ENCODE peak calls at places on chromosome 18, in six cellular contexts. J is HL-60, C is brain microvascular endothelial cell, X is cardiac fibroblast, H is upper lobe of right lung, T is body of pancreas. Y is an unnamed sample.

GRCh38 chr18:48949051-48949605 is 1.6 kb downstream of the SMAD7 start:
- DNase-seq in J (peak; percentile 62), C (no peak), X (no peak), H (peak; percentile 85), T (peak; percentile 46), Y (no peak)

GRCh38 chr18:12904012-12904516 is 20.0 kb upstream of the PTPN2 start:
- DNase-seq in J (no peak), C (no peak), X (peak; percentile 68), H (no peak), T (no peak), Y (no peak)

GRCh38 chr18:69000366-69000765 is 202.5 kb downstream of the CCDC102B start:
- DNase-seq in J (no peak), C (peak; percentile 40), X (peak; percentile 28), H (no peak), T (no peak), Y (no peak)

GRCh38 chr18:49467019-49467563 is 6.6 kb upstream of the DYM start:
- DNase-seq in J (no peak), C (no peak), X (no peak), H (no peak), T (no peak), Y (no peak)

GRCh38 chr18:3596324-3597158 is 146.6 kb downstream of the TGIF1 start:
- DNase-seq in J (peak; percentile 82), C (peak; percentile 30), X (peak; percentile 48), H (peak; percentile 72), T (peak; percentile 47), Y (no peak)

GRCh38 chr18:23156134-23156533 is 20.8 kb downstream of the CABLES1 start:
- DNase-seq in J (no peak), C (no peak), X (no peak), H (no peak), T (no peak), Y (no peak)

GRCh38 chr18:31243740-31244512 is 74.0 kb upstream of the DSG1 start:
- DNase-seq in J (no peak), C (no peak), X (no peak), H (no peak), T (no peak), Y (no peak)

GRCh38 chr18:50653402-50654093 is 93.7 kb downstream of the MAPK4 start:
- DNase-seq in J (no peak), C (no peak), X (no peak), H (no peak), T (no peak), Y (no peak)

GRCh38 chr18:12769644-12770440 is 67.0 kb downstream of the PSMG2 start:
- DNase-seq in J (no peak), C (peak; percentile 40), X (no peak), H (no peak), T (no peak), Y (no peak)

GRCh38 chr18:59898609-59899297 is 1.0 kb upstream of the PMAIP1 start:
- DNase-seq in J (no peak), C (no peak), X (no peak), H (no peak), T (no peak), Y (no peak)

GRCh38 chr18:8045890-8046289 is 478.8 kb downstream of the PTPRM start:
- DNase-seq in J (no peak), C (no peak), X (no peak), H (no peak), T (no peak), Y (no peak)

GRCh38 chr18:24246143-24246542 is 107.3 kb downstream of the CABYR start:
- DNase-seq in J (no peak), C (no peak), X (no peak), H (no peak), T (no peak), Y (no peak)

GRCh38 chr18:37362158-37362890 is 203.3 kb downstream of the CELF4 start:
- DNase-seq in J (no peak), C (no peak), X (no peak), H (no peak), T (no peak), Y (no peak)

GRCh38 chr18:38698108-38698507 is 1132.5 kb upstream of the CELF4 start:
- DNase-seq in J (no peak), C (no peak), X (no peak), H (no peak), T (no peak), Y (no peak)

GRCh38 chr18:39773656-39774055 is 2181.4 kb upstream of the PIK3C3 start:
- DNase-seq in J (no peak), C (no peak), X (no peak), H (no peak), T (no peak), Y (no peak)

GRCh38 chr18:59907172-59907571 is 7.4 kb downstream of the PMAIP1 start:
- DNase-seq in J (no peak), C (no peak), X (no peak), H (no peak), T (no peak), Y (no peak)

GRCh38 chr18:10140461-10140911 is 226.7 kb downstream of the VAPA start:
- DNase-seq in J (peak; percentile 27), C (no peak), X (peak; percentile 24), H (no peak), T (no peak), Y (no peak)

GRCh38 chr18:29969876-29970275 is 1072.7 kb downstream of the DSC3 start:
- DNase-seq in J (no peak), C (no peak), X (no peak), H (no peak), T (no peak), Y (no peak)

GRCh38 chr18:48674198-48674721 is 135.4 kb downstream of the CTIF start:
- DNase-seq in J (no peak), C (peak; percentile 35), X (peak; percentile 63), H (peak; percentile 34), T (no peak), Y (no peak)

GRCh38 chr18:60446821-60447220 is 74.2 kb upstream of the MC4R start:
- DNase-seq in J (no peak), C (peak; percentile 40), X (no peak), H (no peak), T (no peak), Y (no peak)

GRCh38 chr18:39647627-39648502 is 2082.3 kb upstream of the CELF4 start:
- DNase-seq in J (no peak), C (peak; percentile 89), X (peak; percentile 92), H (no peak), T (no peak), Y (peak; percentile 89)

GRCh38 chr18:48893559-48894265 is 57.1 kb downstream of the SMAD7 start:
- DNase-seq in J (no peak), C (no peak), X (no peak), H (peak; percentile 66), T (no peak), Y (no peak)

GRCh38 chr18:50161806-50162205 is 33.1 kb downstream of the MYO5B start:
- DNase-seq in J (no peak), C (no peak), X (no peak), H (no peak), T (no peak), Y (no peak)

GRCh38 chr18:8365528-8365927 is 243.7 kb upstream of the RAB12 start:
- DNase-seq in J (no peak), C (no peak), X (no peak), H (no peak), T (no peak), Y (no peak)

GRCh38 chr18:79367480-79367879 is 28.2 kb upstream of the NFATC1 start:
- DNase-seq in J (no peak), C (no peak), X (no peak), H (no peak), T (no peak), Y (no peak)

DNA sequence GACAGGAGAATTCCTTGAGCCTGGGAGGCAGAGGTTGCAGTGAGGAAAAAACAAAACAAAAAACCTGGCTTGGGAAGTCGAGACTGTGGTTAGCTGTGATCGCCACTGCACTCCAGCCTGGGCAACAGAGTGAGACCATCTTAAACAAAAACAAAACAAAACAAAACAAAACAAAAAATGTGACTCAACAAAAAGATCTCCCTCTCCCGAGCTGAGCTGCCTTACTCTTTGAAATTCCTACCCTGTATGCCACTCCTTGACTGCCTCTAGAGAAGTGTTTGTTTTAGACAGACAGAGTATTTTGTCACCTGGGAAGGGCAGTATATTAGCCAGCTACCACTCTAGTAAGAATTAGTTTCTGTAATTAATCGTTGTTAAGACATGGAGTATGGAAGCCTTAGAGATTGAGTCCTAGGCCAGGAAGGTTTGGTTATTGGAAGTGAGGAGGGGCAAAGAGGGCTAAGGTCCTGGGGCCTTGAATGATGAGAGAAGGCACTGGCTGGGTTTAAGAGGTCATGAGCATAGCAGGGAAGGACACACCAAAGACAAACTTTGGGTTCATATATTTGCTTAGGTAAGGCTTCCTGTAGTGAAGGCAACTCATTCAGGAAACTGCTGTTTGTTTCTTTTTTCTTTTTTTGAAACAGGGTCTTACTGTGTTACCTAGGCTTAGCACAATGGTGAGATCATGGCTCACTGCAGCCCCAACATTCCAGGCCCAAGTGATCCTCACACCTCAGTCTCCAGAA is 56.0 kb downstream of the HAUS1 start:
- DNase-seq in J (no peak), C (peak; percentile 37), X (no peak), H (no peak), T (no peak), Y (no peak)
- TF ChIP-seq CTCF in J (no peak), C (no peak), X (no peak), H (no peak), T (no peak), Y (no peak)

GRCh38 chr18:43789234-43790000 is 512.1 kb upstream of the SYT4 start:
- DNase-seq in J (no peak), C (peak; percentile 11), X (peak; percentile 58), H (no peak), T (no peak), Y (peak; percentile 19)
- TF ChIP-seq CTCF in J (no peak), C (peak; percentile 37), X (peak; percentile 13), H (no peak), T (no peak), Y (peak; percentile 43)

GRCh38 chr18:73983970-73984369 is 163.7 kb downstream of the FBXO15 start:
- DNase-seq in J (no peak), C (no peak), X (no peak), H (no peak), T (no peak), Y (no peak)
- TF ChIP-seq CTCF in J (no peak), C (no peak), X (no peak), H (no peak), T (no peak), Y (no peak)

DNA sequence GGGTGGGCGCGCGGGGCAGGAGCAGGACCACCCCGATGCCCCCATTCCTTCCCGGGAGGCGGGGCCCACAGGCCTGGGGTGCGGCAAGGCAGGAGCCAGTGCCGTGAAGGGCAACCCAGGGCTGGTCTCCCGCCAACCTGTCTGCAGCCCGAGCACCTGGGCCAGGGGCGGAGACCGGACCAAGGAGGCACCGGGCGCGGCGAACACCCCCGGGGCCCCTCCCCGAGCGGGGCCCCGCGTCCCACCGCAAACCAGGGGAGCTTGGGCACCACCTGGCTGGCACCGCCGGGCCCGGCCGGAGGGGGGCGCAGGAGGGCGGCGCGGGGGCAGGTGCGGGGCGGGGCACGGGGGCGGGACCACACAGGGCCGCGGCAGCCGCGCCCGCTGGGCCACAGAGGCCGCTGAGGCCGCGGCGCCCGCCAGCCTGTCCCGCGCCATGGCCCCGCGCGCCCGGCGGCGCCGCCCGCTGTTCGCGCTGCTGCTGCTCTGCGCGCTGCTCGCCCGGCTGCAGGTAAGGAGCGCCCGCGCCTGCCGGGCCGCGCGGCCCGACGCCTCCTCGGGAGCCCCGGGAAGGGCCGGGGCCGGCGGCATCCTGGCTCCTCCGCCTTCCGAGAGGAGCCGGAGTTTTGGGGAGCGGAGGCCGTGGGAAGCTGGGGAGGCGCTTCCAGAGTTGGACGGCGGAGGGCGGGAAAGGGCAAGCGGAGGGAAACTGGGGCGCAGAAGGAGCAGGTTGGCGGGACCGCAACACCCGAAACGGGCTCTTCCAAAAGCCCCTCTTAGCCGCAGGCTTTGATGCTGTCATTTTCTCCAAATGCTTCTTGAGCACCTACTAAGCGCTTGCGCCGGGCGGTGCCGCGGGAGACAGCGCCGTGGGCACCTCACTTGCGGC is at the start of gene TNFRSF11A:
- DNase-seq in J (peak; percentile 46), C (no peak), X (peak; percentile 12), H (peak; percentile 83), T (peak; percentile 60), Y (no peak)
- TF ChIP-seq CTCF in J (peak; percentile 3), C (no peak), X (no peak), H (peak; percentile 10), T (peak; percentile 16), Y (peak; percentile 27)

Y was measured in astrocyte of the cerebellum.